ENCODE peak calls at places on chromosomes 1 and 21, in eight cellular contexts. One of them, this sample, is unnamed.

GRCh38 chr1:101122452-101123166 is 97.0 kb upstream of the DPH5 start:
- DNase-seq in tibial nerve: no peak
- DNase-seq in neural progenitor cell: no peak
- DNase-seq in GM10248: peak
- DNase-seq in choroid plexus epithelial cell: no peak
- DNase-seq in glutamatergic neuron: no peak
- DNase-seq in IMR-90: no peak
- DNase-seq in tibial artery: no peak
- DNase-seq in this sample: no peak

GRCh38 chr21:45698493-45698947 is 55.0 kb downstream of the PCBP3 start:
- DNase-seq in tibial nerve: no peak
- DNase-seq in neural progenitor cell: no peak
- DNase-seq in GM10248: no peak
- DNase-seq in choroid plexus epithelial cell: peak
- DNase-seq in glutamatergic neuron: no peak
- DNase-seq in IMR-90: peak
- DNase-seq in tibial artery: no peak
- DNase-seq in this sample: no peak

GRCh38 chr1:162014202-162014601 is 9.5 kb downstream of the OLFML2B start:
- DNase-seq in tibial nerve: no peak
- DNase-seq in neural progenitor cell: no peak
- DNase-seq in GM10248: no peak
- DNase-seq in choroid plexus epithelial cell: no peak
- DNase-seq in glutamatergic neuron: no peak
- DNase-seq in IMR-90: no peak
- DNase-seq in tibial artery: no peak
- DNase-seq in this sample: no peak

GRCh38 chr1:147853391-147853790 is 49.2 kb upstream of the GJA8 start:
- DNase-seq in tibial nerve: no peak
- DNase-seq in neural progenitor cell: no peak
- DNase-seq in GM10248: no peak
- DNase-seq in choroid plexus epithelial cell: peak
- DNase-seq in glutamatergic neuron: no peak
- DNase-seq in IMR-90: peak
- DNase-seq in tibial artery: no peak
- DNase-seq in this sample: no peak

GRCh38 chr1:48250572-48250971 is 28.1 kb downstream of the SLC5A9 start:
- DNase-seq in tibial nerve: no peak
- DNase-seq in neural progenitor cell: no peak
- DNase-seq in GM10248: no peak
- DNase-seq in choroid plexus epithelial cell: no peak
- DNase-seq in glutamatergic neuron: no peak
- DNase-seq in IMR-90: no peak
- DNase-seq in tibial artery: no peak
- DNase-seq in this sample: no peak

GRCh38 chr1:54365847-54366246 is 40.3 kb downstream of the SSBP3 start:
- DNase-seq in tibial nerve: no peak
- DNase-seq in neural progenitor cell: no peak
- DNase-seq in GM10248: no peak
- DNase-seq in choroid plexus epithelial cell: no peak
- DNase-seq in glutamatergic neuron: no peak
- DNase-seq in IMR-90: no peak
- DNase-seq in tibial artery: no peak
- DNase-seq in this sample: no peak

GRCh38 chr1:64965239-64966157 is 851 bp downstream of the JAK1 start:
- DNase-seq in tibial nerve: peak
- DNase-seq in neural progenitor cell: peak
- DNase-seq in GM10248: peak
- DNase-seq in choroid plexus epithelial cell: peak
- DNase-seq in glutamatergic neuron: peak
- DNase-seq in IMR-90: peak
- DNase-seq in tibial artery: peak
- DNase-seq in this sample: peak

GRCh38 chr1:234620272-234620711 is 10.3 kb upstream of the IRF2BP2 start:
- DNase-seq in tibial nerve: no peak
- DNase-seq in neural progenitor cell: no peak
- DNase-seq in GM10248: no peak
- DNase-seq in choroid plexus epithelial cell: no peak
- DNase-seq in glutamatergic neuron: no peak
- DNase-seq in IMR-90: no peak
- DNase-seq in tibial artery: no peak
- DNase-seq in this sample: no peak

GRCh38 chr21:37849703-37850102 is 66.6 kb downstream of the KCNJ6 start:
- DNase-seq in tibial nerve: no peak
- DNase-seq in neural progenitor cell: no peak
- DNase-seq in GM10248: no peak
- DNase-seq in choroid plexus epithelial cell: peak
- DNase-seq in glutamatergic neuron: no peak
- DNase-seq in IMR-90: peak
- DNase-seq in tibial artery: no peak
- DNase-seq in this sample: no peak

GRCh38 chr1:34918609-34919561 is 10.6 kb downstream of the DLGAP3 start:
- DNase-seq in tibial nerve: no peak
- DNase-seq in neural progenitor cell: peak
- DNase-seq in GM10248: peak
- DNase-seq in choroid plexus epithelial cell: no peak
- DNase-seq in glutamatergic neuron: peak
- DNase-seq in IMR-90: no peak
- DNase-seq in tibial artery: no peak
- DNase-seq in this sample: no peak

GRCh38 chr1:145845144-145845513 is 301 bp upstream of the NUDT17 start:
- DNase-seq in tibial nerve: no peak
- DNase-seq in neural progenitor cell: no peak
- DNase-seq in GM10248: peak
- DNase-seq in choroid plexus epithelial cell: no peak
- DNase-seq in glutamatergic neuron: no peak
- DNase-seq in IMR-90: no peak
- DNase-seq in tibial artery: no peak
- DNase-seq in this sample: no peak

GRCh38 chr21:14687277-14687642 is 141.1 kb upstream of the SAMSN1 start:
- DNase-seq in tibial nerve: no peak
- DNase-seq in neural progenitor cell: no peak
- DNase-seq in GM10248: peak
- DNase-seq in choroid plexus epithelial cell: peak
- DNase-seq in glutamatergic neuron: no peak
- DNase-seq in IMR-90: no peak
- DNase-seq in tibial artery: no peak
- DNase-seq in this sample: no peak

GRCh38 chr1:204505674-204506073 is 10.5 kb upstream of the MDM4 start:
- DNase-seq in tibial nerve: no peak
- DNase-seq in neural progenitor cell: no peak
- DNase-seq in GM10248: no peak
- DNase-seq in choroid plexus epithelial cell: no peak
- DNase-seq in glutamatergic neuron: no peak
- DNase-seq in IMR-90: no peak
- DNase-seq in tibial artery: no peak
- DNase-seq in this sample: no peak

GRCh38 chr21:16536661-16537359 is 807.0 kb downstream of the USP25 start:
- DNase-seq in tibial nerve: no peak
- DNase-seq in neural progenitor cell: no peak
- DNase-seq in GM10248: no peak
- DNase-seq in choroid plexus epithelial cell: peak
- DNase-seq in glutamatergic neuron: no peak
- DNase-seq in IMR-90: peak
- DNase-seq in tibial artery: no peak
- DNase-seq in this sample: no peak

GRCh38 chr1:48530727-48531351 is 58.8 kb upstream of the SPATA6 start:
- DNase-seq in tibial nerve: no peak
- DNase-seq in neural progenitor cell: peak
- DNase-seq in GM10248: peak
- DNase-seq in choroid plexus epithelial cell: peak
- DNase-seq in glutamatergic neuron: peak
- DNase-seq in IMR-90: peak
- DNase-seq in tibial artery: no peak
- DNase-seq in this sample: peak

GRCh38 chr1:221161571-221162041 is 282.4 kb downstream of the HLX start:
- DNase-seq in tibial nerve: no peak
- DNase-seq in neural progenitor cell: no peak
- DNase-seq in GM10248: no peak
- DNase-seq in choroid plexus epithelial cell: no peak
- DNase-seq in glutamatergic neuron: no peak
- DNase-seq in IMR-90: peak
- DNase-seq in tibial artery: no peak
- DNase-seq in this sample: no peak

GRCh38 chr1:228198977-228199590 is 8.8 kb upstream of the OBSCN start:
- DNase-seq in tibial nerve: no peak
- DNase-seq in neural progenitor cell: no peak
- DNase-seq in GM10248: no peak
- DNase-seq in choroid plexus epithelial cell: peak
- DNase-seq in glutamatergic neuron: no peak
- DNase-seq in IMR-90: peak
- DNase-seq in tibial artery: no peak
- DNase-seq in this sample: no peak
- TF ChIP-seq CTCF in tibial nerve: no peak
- TF ChIP-seq CTCF in neural progenitor cell: no peak
- TF ChIP-seq CTCF in GM10248: no peak
- TF ChIP-seq CTCF in choroid plexus epithelial cell: no peak
- TF ChIP-seq CTCF in glutamatergic neuron: no peak
- TF ChIP-seq CTCF in IMR-90: no peak
- TF ChIP-seq CTCF in tibial artery: no peak
- TF ChIP-seq CTCF in this sample: peak

GRCh38 chr1:227943354-227943753 is 4.4 kb downstream of the WNT9A start:
- DNase-seq in tibial nerve: no peak
- DNase-seq in neural progenitor cell: no peak
- DNase-seq in GM10248: no peak
- DNase-seq in choroid plexus epithelial cell: no peak
- DNase-seq in glutamatergic neuron: no peak
- DNase-seq in IMR-90: no peak
- DNase-seq in tibial artery: no peak
- DNase-seq in this sample: no peak

GRCh38 chr1:227942716-227943261 is 4.9 kb downstream of the WNT9A start:
- DNase-seq in tibial nerve: peak
- DNase-seq in neural progenitor cell: no peak
- DNase-seq in GM10248: no peak
- DNase-seq in choroid plexus epithelial cell: no peak
- DNase-seq in glutamatergic neuron: peak
- DNase-seq in IMR-90: no peak
- DNase-seq in tibial artery: peak
- DNase-seq in this sample: no peak

GRCh38 chr1:227940791-227941241 is 6.9 kb downstream of the WNT9A start:
- DNase-seq in tibial nerve: peak
- DNase-seq in neural progenitor cell: no peak
- DNase-seq in GM10248: no peak
- DNase-seq in choroid plexus epithelial cell: no peak
- DNase-seq in glutamatergic neuron: peak
- DNase-seq in IMR-90: no peak
- DNase-seq in tibial artery: peak
- DNase-seq in this sample: no peak

GRCh38 chr1:227941509-227942020 is 6.2 kb downstream of the WNT9A start:
- DNase-seq in tibial nerve: peak
- DNase-seq in neural progenitor cell: no peak
- DNase-seq in GM10248: no peak
- DNase-seq in choroid plexus epithelial cell: no peak
- DNase-seq in glutamatergic neuron: peak
- DNase-seq in IMR-90: no peak
- DNase-seq in tibial artery: peak
- DNase-seq in this sample: no peak

DNA sequence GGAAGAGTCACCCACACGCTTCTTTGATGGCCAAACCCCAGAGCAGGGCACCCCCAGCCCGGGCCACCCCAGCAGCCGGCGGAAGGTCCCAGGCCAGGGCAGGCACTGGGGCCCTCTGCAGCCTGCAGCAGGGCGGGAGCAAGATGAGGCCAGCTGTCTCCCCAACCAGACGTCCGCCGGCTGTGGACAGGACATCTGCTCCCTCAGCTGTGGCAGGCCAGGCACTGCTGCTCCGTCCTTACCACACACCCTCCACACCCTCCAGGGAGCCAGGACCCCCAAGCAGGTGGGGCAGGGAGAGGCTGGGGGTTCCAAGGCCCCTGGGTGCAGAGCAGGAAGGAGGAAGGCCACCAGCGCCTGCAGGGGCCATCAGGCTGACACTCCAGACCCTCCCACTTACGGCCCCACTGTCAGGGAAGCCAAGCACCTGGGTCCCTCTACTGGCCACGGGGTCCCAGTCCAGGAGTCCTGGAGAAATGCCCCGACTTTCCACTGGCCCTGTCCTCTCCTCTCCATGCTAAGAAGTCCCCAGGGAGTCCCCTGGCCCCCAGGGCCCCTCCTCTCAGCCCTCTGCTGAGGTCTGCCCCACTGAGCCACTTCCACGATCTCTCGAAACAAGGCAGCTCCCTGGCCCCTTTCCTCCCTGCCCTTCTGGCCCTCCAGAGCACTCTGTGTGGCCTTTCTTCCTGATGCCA is 5.6 kb downstream of the WNT9A start:
- DNase-seq in tibial nerve: peak
- DNase-seq in neural progenitor cell: peak
- DNase-seq in GM10248: no peak
- DNase-seq in choroid plexus epithelial cell: no peak
- DNase-seq in glutamatergic neuron: peak
- DNase-seq in IMR-90: no peak
- DNase-seq in tibial artery: peak
- DNase-seq in this sample: no peak
- TF ChIP-seq CTCF in tibial nerve: no peak
- TF ChIP-seq CTCF in neural progenitor cell: peak
- TF ChIP-seq CTCF in GM10248: no peak
- TF ChIP-seq CTCF in choroid plexus epithelial cell: peak
- TF ChIP-seq CTCF in glutamatergic neuron: no peak
- TF ChIP-seq CTCF in IMR-90: no peak
- TF ChIP-seq CTCF in tibial artery: no peak
- TF ChIP-seq CTCF in this sample: peak

GRCh38 chr1:33654267-33654832 is 181.9 kb downstream of the ZSCAN20 start:
- DNase-seq in tibial nerve: no peak
- DNase-seq in neural progenitor cell: peak
- DNase-seq in GM10248: no peak
- DNase-seq in choroid plexus epithelial cell: peak
- DNase-seq in glutamatergic neuron: peak
- DNase-seq in IMR-90: peak
- DNase-seq in tibial artery: no peak
- DNase-seq in this sample: peak
- TF ChIP-seq CTCF in tibial nerve: no peak
- TF ChIP-seq CTCF in neural progenitor cell: peak
- TF ChIP-seq CTCF in GM10248: peak
- TF ChIP-seq CTCF in choroid plexus epithelial cell: peak
- TF ChIP-seq CTCF in glutamatergic neuron: peak
- TF ChIP-seq CTCF in IMR-90: peak
- TF ChIP-seq CTCF in tibial artery: peak
- TF ChIP-seq CTCF in this sample: peak

DNA sequence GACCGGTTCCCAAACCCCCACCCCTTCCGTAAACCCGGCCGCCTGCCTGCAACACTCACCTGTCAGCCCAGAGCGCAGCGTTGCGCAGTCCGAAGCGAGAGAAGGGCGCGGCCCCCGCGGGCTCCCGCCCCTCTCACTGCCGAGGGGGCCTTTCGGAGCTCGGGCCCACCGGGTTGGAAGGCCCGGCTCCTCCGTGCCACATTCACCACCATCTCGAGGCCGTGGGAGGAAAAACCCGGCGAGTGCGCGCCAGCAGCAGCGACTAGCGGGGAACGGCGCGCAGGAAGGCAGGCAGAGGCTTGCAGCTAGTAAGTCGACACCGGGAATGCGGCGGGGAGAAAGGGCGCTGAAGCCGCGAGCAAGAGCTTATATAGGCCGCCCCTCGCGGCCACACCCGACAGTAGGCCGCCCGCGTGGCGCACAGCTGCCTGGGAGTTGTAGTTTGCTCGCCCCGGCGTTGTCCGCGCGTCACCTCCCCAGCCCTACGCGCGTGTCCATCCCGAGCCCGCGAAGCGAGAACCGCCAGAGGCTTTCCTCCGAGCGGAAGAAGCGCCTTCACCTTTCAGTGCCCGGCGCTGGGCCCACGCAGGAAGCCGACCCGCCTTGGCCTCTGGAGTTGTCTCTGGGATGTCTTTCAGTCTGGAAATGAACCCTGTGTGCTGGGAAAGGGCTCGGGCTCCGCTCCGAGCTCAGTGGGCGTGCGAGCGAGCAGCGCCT is 10.4 kb upstream of the RAB42 start:
- DNase-seq in tibial nerve: peak
- DNase-seq in neural progenitor cell: peak
- DNase-seq in GM10248: peak
- DNase-seq in choroid plexus epithelial cell: peak
- DNase-seq in glutamatergic neuron: peak
- DNase-seq in IMR-90: peak
- DNase-seq in tibial artery: peak
- DNase-seq in this sample: peak
- TF ChIP-seq CTCF in tibial nerve: peak
- TF ChIP-seq CTCF in neural progenitor cell: peak
- TF ChIP-seq CTCF in GM10248: no peak
- TF ChIP-seq CTCF in choroid plexus epithelial cell: peak
- TF ChIP-seq CTCF in glutamatergic neuron: no peak
- TF ChIP-seq CTCF in IMR-90: no peak
- TF ChIP-seq CTCF in tibial artery: peak
- TF ChIP-seq CTCF in this sample: peak